ENCODE peak calls at places on chromosome 2, in seven cellular contexts. O is fibroblast of mammary gland; T is HL-60; J is stimulated activated CD8-positive, alpha-beta memory T cell treated with anti-CD3 and anti-CD28 coated beads, Interleukin-12 subunit alpha, Interleukin-12 subunit beta, amount 100 ng/mL, for 1 hour; U is SW 1271; F is NCI-H526 treated with DMSO at 0.1 percent for 48 hours; Y is NCI-H446 treated with DMSO at 0.1 percent for 48 hours. C is an unnamed sample.

GRCh38 chr2:45119038-45119437 is 109.8 kb upstream of the SIX2 start:
- DNase-seq in Y (no peak), J (no peak), U (no peak), O (peak; percentile 69), T (no peak), F (no peak), C (no peak)

GRCh38 chr2:43605851-43606250 is 10.0 kb upstream of the THADA start:
- DNase-seq in U (no peak), Y (no peak), J (no peak), T (no peak), O (no peak), F (peak; percentile 3), C (no peak)

GRCh38 chr2:156342252-156343095 is 10.0 kb upstream of the NR4A2 start:
- DNase-seq in Y (peak; percentile 86), U (peak; percentile 86), T (no peak), O (peak; percentile 91), F (peak; percentile 74), J (peak; percentile 84), C (peak; percentile 96)

GRCh38 chr2:56015631-56016251 is 92.2 kb upstream of the EFEMP1 start:
- DNase-seq in O (no peak), F (no peak), T (no peak), Y (peak; percentile 46), J (no peak), U (no peak), C (no peak)

GRCh38 chr2:224412064-224412921 is 10.4 kb upstream of the FAM124B start:
- DNase-seq in Y (peak; percentile 64), O (peak; percentile 49), J (no peak), F (no peak), T (no peak), U (no peak), C (no peak)

GRCh38 chr2:173750332-173750731 is 214.8 kb downstream of the SP3 start:
- DNase-seq in U (no peak), J (no peak), F (no peak), O (peak; percentile 30), T (no peak), Y (no peak), C (no peak)

GRCh38 chr2:223753940-223754339 is 83.4 kb downstream of the AP1S3 start:
- DNase-seq in T (no peak), J (no peak), Y (no peak), O (no peak), F (no peak), U (no peak), C (no peak)

GRCh38 chr2:29388071-29388470 is 272.9 kb downstream of the CLIP4 start:
- DNase-seq in T (no peak), J (no peak), Y (no peak), F (no peak), O (no peak), U (no peak), C (no peak)

GRCh38 chr2:159098815-159099455 is 130.5 kb downstream of the TANC1 start:
- DNase-seq in U (peak; percentile 70), F (no peak), O (no peak), J (no peak), T (no peak), Y (no peak), C (no peak)

GRCh38 chr2:2191110-2191707 is 139.9 kb downstream of the MYT1L start:
- DNase-seq in F (no peak), T (no peak), Y (peak; percentile 96), O (no peak), J (no peak), U (no peak), C (no peak)

GRCh38 chr2:162146906-162147305 is 5.1 kb downstream of the GCG start:
- DNase-seq in U (no peak), T (no peak), F (no peak), Y (no peak), J (no peak), O (peak; percentile 20), C (no peak)

GRCh38 chr2:110099036-110099420 is 16.6 kb downstream of the MALL start:
- DNase-seq in T (no peak), F (no peak), J (no peak), Y (no peak), O (no peak), U (no peak), C (no peak)

GRCh38 chr2:200308421-200309295 is 2.2 kb downstream of the SPATS2L start:
- DNase-seq in F (peak; percentile 69), U (peak; percentile 46), O (peak; percentile 49), T (no peak), J (no peak), Y (no peak), C (no peak)

GRCh38 chr2:25165992-25166618 is 2.3 kb downstream of the POMC start:
- DNase-seq in F (peak; percentile 22), U (peak; percentile 10), Y (no peak), J (no peak), T (no peak), O (no peak), C (no peak)

GRCh38 chr2:216799873-216800421 is 59.9 kb downstream of the TNP1 start:
- DNase-seq in Y (no peak), J (no peak), T (no peak), O (peak; percentile 79), U (no peak), F (no peak), C (no peak)

GRCh38 chr2:195498176-195498575 is 158.8 kb upstream of the SLC39A10 start:
- DNase-seq in Y (no peak), U (peak; percentile 35), J (peak; percentile 57), T (no peak), F (no peak), O (peak; percentile 51), C (peak; percentile 30)

GRCh38 chr2:139045524-139045923 is 265.3 kb upstream of the NXPH2 start:
- DNase-seq in U (no peak), O (no peak), F (no peak), J (no peak), T (no peak), Y (no peak), C (no peak)

GRCh38 chr2:197360744-197361156 is 50.2 kb upstream of the ANKRD44 start:
- DNase-seq in F (no peak), T (no peak), U (no peak), J (no peak), O (peak; percentile 91), Y (no peak), C (no peak)

GRCh38 chr2:170509460-170510193 is 205.5 kb upstream of the SP5 start:
- DNase-seq in U (no peak), Y (peak; percentile 67), O (no peak), F (no peak), T (no peak), J (no peak), C (no peak)

GRCh38 chr2:192194866-192195547 is at the start of gene TMEFF2:
- DNase-seq in J (no peak), O (peak; percentile 84), Y (peak; percentile 87), U (peak; percentile 81), T (no peak), F (peak; percentile 79), C (peak; percentile 79)

GRCh38 chr2:102070058-102070642 is 72.4 kb upstream of the IL1R1 start:
- DNase-seq in Y (no peak), U (no peak), F (no peak), O (peak; percentile 94), T (no peak), J (no peak), C (peak; percentile 92)

GRCh38 chr2:189982777-189983394 is 79.6 kb downstream of the MSTN start:
- DNase-seq in O (peak; percentile 25), J (no peak), T (no peak), Y (no peak), U (no peak), F (no peak), C (no peak)

GRCh38 chr2:164388511-164388910 is 232.8 kb downstream of the GRB14 start:
- DNase-seq in T (no peak), Y (no peak), U (peak; percentile 91), O (peak; percentile 15), J (no peak), F (no peak), C (no peak)

GRCh38 chr2:231390667-231391066 is 4.8 kb upstream of the B3GNT7 start:
- DNase-seq in T (peak; percentile 83), O (no peak), U (no peak), Y (no peak), J (no peak), F (no peak), C (no peak)